ENCODE peak calls at places on chromosomes 5 and 9, in five cellular contexts. K is transverse colon, A is A549, T is K562, R is tibial nerve. Y is an unnamed sample. For H3K4me1, the result is how much of the 10 kb centered on the place peaks cover.

GRCh38 chr9:114743446-114743845 is 61.5 kb upstream of the TEX48 start:
- DNase-seq in K (no peak), A (no peak), T (no peak), R (no peak), Y (no peak)

GRCh38 chr9:89234636-89235035 is 56.0 kb upstream of the SHC3 start:
- DNase-seq in K (no peak), A (peak), T (no peak), R (no peak), Y (peak)

GRCh38 chr9:2215941-2216441 is 200.8 kb downstream of the SMARCA2 start:
- DNase-seq in K (no peak), A (no peak), T (no peak), R (no peak), Y (no peak)

GRCh38 chr5:176628406-176629228 is 1.7 kb downstream of the SNCB start:
- DNase-seq in K (no peak), A (no peak), T (no peak), R (no peak), Y (no peak)

GRCh38 chr9:137451976-137452760 is 7.0 kb downstream of the NSMF start:
- DNase-seq in K (peak), A (no peak), T (no peak), R (no peak), Y (peak)

GRCh38 chr5:14465086-14465485 is 116.5 kb upstream of the OTULINL start:
- DNase-seq in K (no peak), A (no peak), T (no peak), R (no peak), Y (no peak)

GRCh38 chr9:93659044-93659836 is 82.9 kb downstream of the PHF2 start:
- DNase-seq in K (peak), A (no peak), T (no peak), R (no peak), Y (no peak)

GRCh38 chr5:95668728-95669127 is 14.1 kb downstream of the SPATA9 start:
- DNase-seq in K (no peak), A (no peak), T (no peak), R (no peak), Y (no peak)

GRCh38 chr5:177393990-177394389 is 6.5 kb downstream of the PFN3 start:
- DNase-seq in K (no peak), A (no peak), T (no peak), R (no peak), Y (no peak)

GRCh38 chr5:92514901-92515300 is 1066.1 kb downstream of the NR2F1-AS1 start:
- DNase-seq in K (no peak), A (no peak), T (no peak), R (no peak), Y (no peak)

GRCh38 chr9:131674425-131675421 is 65.2 kb downstream of the RAPGEF1 start:
- DNase-seq in K (no peak), A (no peak), T (no peak), R (no peak), Y (no peak)
- H3K4me1 ChIP-seq in K (half or more), A (under half), T (under half), R (half or more), Y (under half)

GRCh38 chr9:22722492-22722891 is 275.9 kb downstream of the DMRTA1 start:
- DNase-seq in K (no peak), A (no peak), T (no peak), R (no peak), Y (no peak)

DNA sequence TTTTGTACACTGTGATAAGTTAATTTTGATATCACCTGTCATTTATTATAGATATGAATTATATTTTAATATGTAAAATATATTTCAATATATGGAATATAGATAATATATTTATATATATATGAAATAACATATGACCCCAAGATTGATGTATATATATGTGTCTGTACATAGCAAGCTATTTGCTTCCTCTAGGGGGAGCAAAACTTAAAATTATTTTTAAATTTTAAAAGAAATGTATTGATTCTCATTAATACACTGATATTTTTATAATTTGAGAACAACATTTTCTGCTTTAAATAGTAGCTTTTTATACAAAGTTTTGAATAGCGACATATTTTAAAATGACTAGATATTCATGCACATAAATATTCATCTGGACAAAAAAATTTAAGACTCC is 272.0 kb downstream of the DMRTA1 start:
- DNase-seq in K (no peak), A (no peak), T (no peak), R (no peak), Y (no peak)
- TF ChIP-seq CTCF in K (no peak), A (no peak), T (no peak), R (no peak), Y (no peak)

GRCh38 chr9:135480071-135480941 is 724 bp downstream of the PPP1R26 start:
- DNase-seq in K (peak), A (peak), T (peak), R (no peak), Y (no peak)
- TF ChIP-seq POLR2A in K (peak), A (no peak), T (peak), R (no peak), Y (no peak)

DNA sequence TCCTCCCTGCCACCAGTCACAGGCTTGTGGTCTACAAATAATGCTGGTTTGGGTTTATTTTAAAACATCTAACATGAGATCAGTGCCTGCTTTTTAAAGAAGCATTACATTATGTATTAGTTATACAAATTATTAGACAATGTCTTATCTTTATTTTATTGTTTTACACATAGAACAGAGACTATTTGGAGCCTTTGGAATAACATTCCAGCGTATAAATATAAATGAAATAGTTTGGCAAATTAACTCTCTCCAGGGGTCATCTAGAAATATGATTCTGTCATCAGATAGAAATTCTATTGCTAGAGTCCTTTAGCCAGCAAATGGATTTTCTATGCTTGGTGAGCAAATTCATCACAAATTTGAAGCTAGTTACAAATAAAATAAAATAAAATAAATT is 22.5 kb downstream of the MAP1B start:
- DNase-seq in K (no peak), A (no peak), T (no peak), R (no peak), Y (no peak)
- H3K4me1 ChIP-seq in K (under half), A (half or more), T (under half), R (half or more), Y (under half)

GRCh38 chr5:170147051-170147785 is 41.5 kb downstream of the FOXI1 start:
- DNase-seq in K (no peak), A (no peak), T (no peak), R (no peak), Y (no peak)
- TF ChIP-seq CTCF in K (no peak), A (no peak), T (no peak), R (no peak), Y (no peak)